ENCODE peak calls at places on chromosomes 2 and 18, in eight cellular contexts. L is activated naive CD4-positive, alpha-beta T cell; G is thoracic aorta; D is HEK293T; I is stimulated activated CD4-positive, alpha-beta T cell treated with anti-CD3 and anti-CD28 coated beads, Interleukin-12 subunit alpha, Interleukin-12 subunit beta, amount 100 ng/mL, for 4 hours; R is AG04449; M is CD4-positive, alpha-beta memory T cell; Y is spleen. C is an unnamed sample.

GRCh38 chr2:9228088-9228751 is 21.6 kb downstream of the ASAP2 start:
- DNase-seq in L (no peak), G (no peak), D (no peak), I (no peak), R (peak), M (no peak), Y (no peak), C (no peak)

GRCh38 chr2:191574232-191574631 is 103.7 kb upstream of the NABP1 start:
- DNase-seq in L (no peak), G (no peak), D (no peak), I (no peak), R (no peak), M (no peak), Y (no peak), C (no peak)

GRCh38 chr2:234679151-234679765 is 182.4 kb upstream of the ARL4C start:
- DNase-seq in L (no peak), G (no peak), D (no peak), I (no peak), R (no peak), M (no peak), Y (no peak), C (no peak)

GRCh38 chr2:120934891-120935338 is 199.2 kb downstream of the GLI2 start:
- DNase-seq in L (no peak), G (peak), D (no peak), I (no peak), R (peak), M (no peak), Y (no peak), C (peak)

GRCh38 chr2:40049782-40050181 is 270.7 kb upstream of the THUMPD2 start:
- DNase-seq in L (no peak), G (no peak), D (no peak), I (no peak), R (no peak), M (no peak), Y (no peak), C (no peak)

GRCh38 chr18:29418136-29418535 is 1241.2 kb upstream of the CDH2 start:
- DNase-seq in L (no peak), G (no peak), D (no peak), I (no peak), R (peak), M (no peak), Y (no peak), C (no peak)

GRCh38 chr2:20620696-20621365 is 30.1 kb downstream of the HS1BP3 start:
- DNase-seq in L (no peak), G (no peak), D (no peak), I (no peak), R (no peak), M (no peak), Y (peak), C (peak)

GRCh38 chr2:44560352-44560751 is 198.6 kb downstream of the CAMKMT start:
- DNase-seq in L (no peak), G (no peak), D (no peak), I (peak), R (no peak), M (no peak), Y (no peak), C (no peak)

GRCh38 chr2:174664084-174664759 is 66.6 kb upstream of the WIPF1 start:
- DNase-seq in L (no peak), G (no peak), D (no peak), I (no peak), R (no peak), M (no peak), Y (no peak), C (no peak)

GRCh38 chr2:168116448-168116847 is 130.9 kb downstream of the STK39 start:
- DNase-seq in L (no peak), G (no peak), D (no peak), I (no peak), R (no peak), M (no peak), Y (no peak), C (no peak)

GRCh38 chr2:20421336-20421987 is 25.4 kb upstream of the RHOB start:
- DNase-seq in L (no peak), G (no peak), D (no peak), I (no peak), R (no peak), M (no peak), Y (no peak), C (peak)

GRCh38 chr2:8522682-8523081 is 159.2 kb upstream of the ID2 start:
- DNase-seq in L (no peak), G (no peak), D (no peak), I (no peak), R (no peak), M (no peak), Y (no peak), C (no peak)

GRCh38 chr2:155442088-155442487 is 743.6 kb downstream of the KCNJ3 start:
- DNase-seq in L (no peak), G (no peak), D (no peak), I (no peak), R (no peak), M (no peak), Y (no peak), C (no peak)

GRCh38 chr2:152755029-152755428 is 36.6 kb downstream of the ARL6IP6 start:
- DNase-seq in L (no peak), G (no peak), D (no peak), I (no peak), R (no peak), M (no peak), Y (no peak), C (no peak)

GRCh38 chr18:75070625-75071483 is 138.1 kb downstream of the PTGR3 start:
- DNase-seq in L (peak), G (no peak), D (no peak), I (peak), R (peak), M (peak), Y (peak), C (peak)

GRCh38 chr2:36663851-36664715 is 32.4 kb upstream of the VIT start:
- DNase-seq in L (no peak), G (no peak), D (peak), I (no peak), R (no peak), M (peak), Y (no peak), C (no peak)

GRCh38 chr2:190636362-190636761 is 12.5 kb upstream of the NAB1 start:
- DNase-seq in L (no peak), G (no peak), D (no peak), I (no peak), R (no peak), M (no peak), Y (no peak), C (no peak)